ENCODE peak calls at places on chromosomes 1 and 21, in four cellular contexts. Y, R, P and B are unnamed samples.

GRCh38 chr1:12528021-12528852 is 89.8 kb downstream of the DHRS3 start:
- DNase-seq in Y (peak), R (no peak), P (no peak), B (peak)

GRCh38 chr1:185886046-185886445 is 151.9 kb downstream of the HMCN1 start:
- DNase-seq in Y (no peak), R (no peak), P (no peak), B (no peak)

GRCh38 chr1:113874017-113874879 is 2.7 kb upstream of the PTPN22 start:
- DNase-seq in Y (peak), R (no peak), P (no peak), B (no peak)

GRCh38 chr21:46569071-46569470 is 35.8 kb downstream of the S100B start:
- DNase-seq in Y (peak), R (no peak), P (no peak), B (peak)

GRCh38 chr1:161885759-161886158 is 119.6 kb downstream of the ATF6 start:
- DNase-seq in Y (no peak), R (no peak), P (no peak), B (no peak)

GRCh38 chr1:206721454-206721853 is 36.7 kb downstream of the MAPKAPK2 start:
- DNase-seq in Y (no peak), R (no peak), P (no peak), B (no peak)

GRCh38 chr1:27109103-27109822 is 45.7 kb downstream of the SLC9A1 start:
- DNase-seq in Y (no peak), R (no peak), P (no peak), B (no peak)

GRCh38 chr1:27563407-27564263 is 40.3 kb downstream of the AHDC1 start:
- DNase-seq in Y (peak), R (no peak), P (no peak), B (peak)

GRCh38 chr1:164635784-164636729 is 77.1 kb downstream of the PBX1 start:
- DNase-seq in Y (no peak), R (no peak), P (no peak), B (no peak)

GRCh38 chr21:32916522-32917099 is 109.1 kb upstream of the OLIG2 start:
- DNase-seq in Y (no peak), R (no peak), P (no peak), B (no peak)

GRCh38 chr1:163928649-163929048 is 606.9 kb downstream of the NUF2 start:
- DNase-seq in Y (no peak), R (no peak), P (no peak), B (no peak)

GRCh38 chr1:165843304-165843703 is 15.9 kb downstream of the UCK2 start:
- DNase-seq in Y (peak), R (no peak), P (no peak), B (peak)

GRCh38 chr1:207890136-207890738 is 20.7 kb downstream of the CD34 start:
- DNase-seq in Y (peak), R (no peak), P (no peak), B (peak)

GRCh38 chr1:183893561-183894289 is 88.8 kb downstream of the RGL1 start:
- DNase-seq in Y (no peak), R (no peak), P (no peak), B (no peak)

GRCh38 chr1:28296401-28297220 is 32.2 kb upstream of the MED18 start:
- DNase-seq in Y (no peak), R (peak), P (peak), B (peak)

GRCh38 chr1:66676616-66677298 is 75.5 kb upstream of the DYNLT5 start:
- DNase-seq in Y (peak), R (no peak), P (no peak), B (peak)

GRCh38 chr1:170225735-170226524 is 80.2 kb downstream of the NTMT2 start:
- DNase-seq in Y (no peak), R (no peak), P (no peak), B (no peak)

GRCh38 chr21:26626187-26626586 is 53.1 kb upstream of the CYYR1 start:
- DNase-seq in Y (no peak), R (no peak), P (no peak), B (no peak)

GRCh38 chr1:2890221-2890850 is 88.8 kb upstream of the TTC34 start:
- DNase-seq in Y (no peak), R (no peak), P (no peak), B (no peak)

GRCh38 chr21:38798481-38798882 is 7.2 kb upstream of the ETS2 start:
- DNase-seq in Y (no peak), R (no peak), P (no peak), B (peak)

GRCh38 chr1:6087402-6087772 is 41.7 kb downstream of the KCNAB2 start:
- DNase-seq in Y (no peak), R (no peak), P (no peak), B (no peak)

GRCh38 chr1:172719694-172720138 is 60.8 kb downstream of the FASLG start:
- DNase-seq in Y (peak), R (no peak), P (peak), B (peak)

GRCh38 chr1:6790146-6790545 is 4.9 kb downstream of the CAMTA1 start:
- DNase-seq in Y (no peak), R (no peak), P (no peak), B (no peak)

DNA sequence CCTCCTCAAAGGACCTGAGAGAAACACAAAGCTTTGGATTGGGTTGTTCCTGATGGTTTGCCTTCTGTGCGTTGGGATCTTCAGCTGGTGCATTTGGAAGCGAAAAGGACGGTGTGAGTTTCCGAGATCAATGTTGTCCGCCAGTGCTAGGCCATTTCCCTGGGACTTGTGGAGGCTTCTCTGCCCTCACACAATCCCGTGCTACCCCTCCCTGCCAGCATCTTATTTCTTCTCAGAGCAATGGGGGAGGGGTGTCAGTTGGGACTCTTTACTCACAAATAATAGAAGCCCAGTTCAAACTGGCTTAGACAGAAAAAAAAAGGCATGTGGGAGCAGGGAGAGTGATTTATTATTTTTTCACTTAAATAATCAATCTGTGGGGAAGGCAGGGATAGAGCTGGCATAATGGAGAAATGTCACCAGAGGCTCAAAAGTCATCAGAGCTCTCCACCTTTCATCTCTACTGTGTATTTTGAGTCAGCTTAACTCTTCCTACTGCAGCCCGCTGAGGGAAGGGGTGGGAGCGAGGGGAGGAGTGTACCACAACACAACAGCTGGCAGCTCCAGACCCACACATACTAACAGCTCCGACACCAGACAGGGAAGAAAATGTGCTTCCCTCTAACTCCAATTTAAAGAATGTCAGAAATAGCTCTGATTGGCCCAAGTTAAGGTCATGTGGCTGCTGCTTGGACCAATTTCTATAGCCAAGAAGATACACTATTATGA is 22.4 kb downstream of the LY9 start:
- DNase-seq in Y (no peak), R (no peak), P (no peak), B (no peak)
- H3K14ac ChIP-seq in Y (no peak), R (no peak), P (no peak), B (no peak)

GRCh38 chr1:83796409-83796808 is 202.5 kb downstream of the TTLL7 start:
- DNase-seq in Y (no peak), R (no peak), P (no peak), B (no peak)

GRCh38 chr1:83802450-83803152 is 196.3 kb downstream of the TTLL7 start:
- DNase-seq in Y (no peak), R (no peak), P (no peak), B (no peak)

GRCh38 chr1:83799474-83800085 is 199.4 kb downstream of the TTLL7 start:
- DNase-seq in Y (no peak), R (no peak), P (no peak), B (peak)

GRCh38 chr1:83802023-83802422 is 196.9 kb downstream of the TTLL7 start:
- DNase-seq in Y (no peak), R (no peak), P (no peak), B (no peak)

DNA sequence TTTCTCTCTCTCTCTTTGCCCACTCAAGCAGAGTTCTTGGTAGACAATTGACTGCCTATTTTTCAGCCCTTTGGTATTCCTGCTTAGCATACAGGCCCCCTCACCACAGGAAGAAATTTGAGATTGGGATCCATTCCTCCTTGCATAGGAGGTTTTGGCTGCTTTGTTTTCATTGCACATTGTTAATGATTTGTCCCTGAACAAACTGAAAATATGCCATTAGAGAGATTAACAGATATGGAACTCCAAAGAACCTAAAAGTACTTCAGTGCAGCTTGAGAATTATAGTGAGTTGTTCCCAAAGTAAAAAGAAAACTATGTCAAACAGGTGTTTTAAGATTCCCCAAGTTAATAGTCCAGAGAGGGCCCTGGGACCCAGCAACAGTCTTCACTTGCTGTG is 200.0 kb downstream of the TTLL7 start:
- DNase-seq in Y (no peak), R (no peak), P (no peak), B (no peak)
- H3K4me2 ChIP-seq in Y (no peak), R (no peak), P (no peak), B (no peak)

DNA sequence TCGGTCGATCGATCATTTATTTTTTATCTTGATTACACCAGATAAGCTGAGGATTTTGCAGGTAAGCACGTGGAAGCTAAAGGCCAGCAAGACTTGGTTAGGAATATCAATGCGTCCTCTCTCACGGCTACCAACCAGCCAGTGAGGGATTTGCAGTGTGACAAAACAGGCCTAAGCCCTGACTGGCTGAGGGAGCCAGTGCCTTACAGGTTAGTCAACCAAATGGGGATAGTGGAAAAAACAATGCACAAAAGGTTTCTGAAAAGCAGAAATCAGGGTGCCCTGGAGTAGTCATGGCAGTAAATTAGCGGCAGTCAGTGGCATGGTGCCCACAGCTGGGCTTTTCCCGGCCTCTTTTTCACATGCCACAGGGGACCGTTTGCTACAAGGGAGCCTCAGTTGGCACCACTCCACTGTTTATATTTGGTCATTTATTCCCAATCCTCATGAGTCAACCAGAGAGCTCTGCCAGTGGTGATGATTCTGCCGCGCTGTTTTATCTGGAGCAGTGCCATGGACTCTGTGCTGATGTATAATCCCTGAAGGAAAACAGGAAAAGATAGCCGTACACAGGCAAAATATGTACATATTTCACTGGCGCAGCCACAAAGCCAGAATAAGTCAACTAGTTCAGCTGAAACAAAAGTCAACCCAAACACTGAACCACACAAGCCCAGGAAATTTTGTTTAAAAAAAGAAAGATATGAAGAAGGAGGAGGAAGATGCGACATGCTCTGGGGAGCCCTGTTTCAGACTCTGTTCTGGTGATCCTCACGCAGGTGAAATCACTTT is 167.7 kb downstream of the RHOU start:
- DNase-seq in Y (peak), R (no peak), P (no peak), B (peak)
- H4K91ac ChIP-seq in Y (peak), R (no peak), P (no peak), B (no peak)

DNA sequence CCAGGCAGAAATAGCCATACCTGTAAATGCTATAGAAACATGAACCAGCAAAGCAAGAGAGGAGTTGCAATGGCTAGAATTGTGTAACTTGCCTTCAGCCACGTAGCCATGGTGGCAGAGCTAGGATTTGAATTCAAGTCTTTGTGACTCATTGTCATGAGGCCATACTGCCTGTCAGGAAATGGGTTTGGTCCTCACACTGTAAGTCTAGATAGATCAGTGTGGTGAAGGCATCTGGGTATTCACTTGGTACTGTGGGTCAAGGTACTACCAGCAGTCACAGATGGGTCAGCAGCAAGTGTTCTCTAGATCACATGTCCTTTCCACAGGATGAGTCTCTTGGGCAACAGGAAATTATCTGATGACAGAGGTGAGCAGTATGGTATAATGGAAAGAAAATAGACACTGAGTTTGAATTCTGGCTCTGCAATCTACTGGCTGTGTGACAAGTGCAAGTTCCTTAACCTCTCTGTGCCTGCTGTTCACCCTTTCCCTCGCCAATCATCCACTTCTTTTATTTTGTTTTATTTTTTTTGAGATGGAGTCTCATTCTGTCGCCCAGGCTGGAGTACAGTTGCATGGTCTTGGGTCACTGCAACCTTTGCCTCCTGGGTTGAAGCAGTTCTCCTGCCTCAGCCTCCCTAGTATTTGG is 36.9 kb downstream of the FGGY start:
- DNase-seq in Y (no peak), R (no peak), P (no peak), B (peak)
- H3K14ac ChIP-seq in Y (peak), R (no peak), P (no peak), B (peak)

GRCh38 chr1:47440849-47441170 is 3.0 kb downstream of the FOXD2 start:
- DNase-seq in Y (no peak), R (no peak), P (no peak), B (peak)
- H3K4me2 ChIP-seq in Y (no peak), R (no peak), P (no peak), B (no peak)

GRCh38 chr1:155322953-155323728 is 2.4 kb downstream of the RUSC1 start:
- DNase-seq in Y (peak), R (peak), P (peak), B (peak)
- H4K91ac ChIP-seq in Y (peak), R (no peak), P (no peak), B (peak)

GRCh38 chr1:54885863-54886723 is 902 bp downstream of the DHCR24 start:
- DNase-seq in Y (no peak), R (no peak), P (no peak), B (peak)
- H3K14ac ChIP-seq in Y (peak), R (no peak), P (no peak), B (peak)

DNA sequence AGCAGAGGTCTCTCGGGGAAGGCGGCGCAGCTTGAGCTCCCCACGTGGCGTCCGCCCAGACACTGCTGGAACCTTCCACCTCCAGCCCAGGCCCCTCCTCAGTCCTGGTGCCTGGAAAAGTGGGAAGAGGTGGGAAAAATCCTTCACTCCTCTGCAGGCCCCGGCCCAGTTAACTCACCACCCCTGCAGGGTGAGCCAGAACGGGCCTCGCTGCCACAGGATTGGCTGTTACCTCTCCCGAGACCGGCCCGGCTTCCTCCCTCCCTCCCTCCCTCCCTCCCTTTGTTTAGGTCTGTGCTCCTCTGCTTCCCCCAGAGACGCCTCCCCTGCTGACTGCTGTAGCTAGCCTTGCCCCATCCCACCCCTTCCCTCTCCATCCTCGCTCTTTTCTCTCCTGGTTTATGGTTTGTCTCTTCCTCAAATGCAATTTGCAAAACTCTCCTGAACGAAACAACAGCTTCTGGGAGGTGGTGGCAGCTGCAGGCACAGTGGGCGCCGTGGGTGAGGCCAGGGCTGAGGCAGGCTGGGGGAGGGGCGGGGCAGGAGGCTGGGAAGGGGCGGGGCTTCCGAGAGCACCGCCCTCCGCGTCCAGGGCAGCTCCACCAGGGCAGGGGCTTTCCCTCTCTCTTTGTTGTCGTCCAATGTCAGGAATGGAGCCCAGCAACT is 6.5 kb downstream of the CAPN9 start:
- DNase-seq in Y (no peak), R (peak), P (peak), B (peak)
- H3K4me2 ChIP-seq in Y (no peak), R (peak), P (peak), B (peak)